ENCODE peak calls at places on chromosome 20, in four cellular contexts. F, I, B and T are unnamed samples.

GRCh38 chr20:33859157-33859695 is 48.1 kb downstream of the CHMP4B start:
- DNase-seq in F (peak; percentile 44), I (no peak), B (no peak), T (no peak)

GRCh38 chr20:33093582-33093981 is 14.1 kb downstream of the BPIFB4 start:
- DNase-seq in F (no peak), I (no peak), B (no peak), T (no peak)

GRCh38 chr20:57390604-57391438 is at the start of gene RBM38:
- DNase-seq in F (peak; percentile 64), I (peak; percentile 60), B (peak; percentile 95), T (peak; percentile 88)

GRCh38 chr20:25278636-25279361 is 30.9 kb downstream of the PYGB start:
- DNase-seq in F (no peak), I (no peak), B (no peak), T (peak; percentile 46)

GRCh38 chr20:17651761-17652388 is 30.2 kb downstream of the RRBP1 start:
- DNase-seq in F (no peak), I (no peak), B (no peak), T (no peak)

GRCh38 chr20:840858-841567 is 7.5 kb downstream of the FAM110A start:
- DNase-seq in F (no peak), I (no peak), B (peak; percentile 73), T (no peak)

GRCh38 chr20:15945301-15945700 is 627.9 kb downstream of the KIF16B start:
- DNase-seq in F (no peak), I (no peak), B (no peak), T (no peak)

GRCh38 chr20:57118107-57118769 is 148.2 kb downstream of the BMP7 start:
- DNase-seq in F (no peak), I (no peak), B (no peak), T (peak; percentile 1)

GRCh38 chr20:35845561-35845960 is 73.7 kb downstream of the PHF20 start:
- DNase-seq in F (no peak), I (no peak), B (no peak), T (no peak)

GRCh38 chr20:60242836-60243520 is 284.8 kb downstream of the CDH26 start:
- DNase-seq in F (no peak), I (no peak), B (no peak), T (no peak)

GRCh38 chr20:13024581-13024980 is 15.8 kb downstream of the SPTLC3 start:
- DNase-seq in F (no peak), I (no peak), B (no peak), T (no peak)

GRCh38 chr20:58511861-58512260 is 3.3 kb downstream of the APCDD1L start:
- DNase-seq in F (no peak), I (no peak), B (no peak), T (no peak)